ENCODE peak calls at places on chromosomes 2 and 18, in ten cellular contexts. P is sigmoid colon, C is astrocyte of the spinal cord, U is pancreas, X is tibial artery, Q is stomach, O is chondrocyte, F is fibroblast of pulmonary artery, M is BE2C, N is nephron progenitor cell. T is an unnamed sample.

GRCh38 chr18:36850527-36851201 is 21.7 kb downstream of the KIAA1328 start:
- DNase-seq in O (no peak), F (peak; percentile 89), N (no peak), M (peak; percentile 7), P (no peak), U (no peak), X (no peak), Q (no peak), C (peak; percentile 85), T (peak; percentile 95)

GRCh38 chr2:231299267-231299666 is 96.2 kb upstream of the B3GNT7 start:
- DNase-seq in O (no peak), C (no peak), P (no peak), X (no peak), F (no peak), M (no peak), N (no peak), Q (no peak), U (no peak), T (no peak)

GRCh38 chr2:96260404-96261260 is 5.2 kb downstream of the TMEM127 start:
- DNase-seq in Q (peak; percentile 70), M (peak; percentile 67), C (peak; percentile 84), O (no peak), N (peak; percentile 37), U (peak; percentile 88), X (peak; percentile 83), P (peak; percentile 77), F (peak; percentile 90), T (peak; percentile 90)

GRCh38 chr2:128090909-128091690 is at the start of gene UGGT1:
- DNase-seq in M (peak; percentile 90), U (peak; percentile 95), X (peak; percentile 96), F (peak; percentile 99), C (peak; percentile 98), N (peak; percentile 93), P (peak; percentile 96), Q (peak; percentile 96), O (peak; percentile 96), T (peak; percentile 98)

GRCh38 chr18:50859793-50860192 is 19.1 kb upstream of the ME2 start:
- DNase-seq in O (no peak), C (no peak), U (no peak), F (no peak), N (no peak), M (no peak), X (no peak), P (no peak), Q (no peak), T (no peak)

GRCh38 chr18:33583901-33584300 is 5.9 kb downstream of the ASXL3 start:
- DNase-seq in Q (no peak), C (no peak), X (no peak), F (no peak), N (no peak), U (no peak), O (no peak), P (no peak), M (no peak), T (no peak)

GRCh38 chr18:63472380-63472779 is 4.4 kb upstream of the SERPINB5 start:
- DNase-seq in O (no peak), M (no peak), P (no peak), C (no peak), X (no peak), Q (no peak), F (no peak), U (no peak), N (no peak), T (no peak)

GRCh38 chr18:3450358-3451107 is 561 bp downstream of the TGIF1 start:
- DNase-seq in F (peak; percentile 87), O (no peak), P (peak; percentile 92), C (peak; percentile 83), U (peak; percentile 71), N (peak; percentile 59), M (peak; percentile 43), X (peak; percentile 85), Q (peak; percentile 71), T (peak; percentile 88)

GRCh38 chr2:193141-193552 is 70.7 kb downstream of the SH3YL1 start:
- DNase-seq in X (no peak), N (no peak), Q (no peak), P (no peak), F (no peak), C (no peak), O (no peak), M (no peak), U (no peak), T (no peak)

GRCh38 chr2:197306024-197306690 is 4.4 kb downstream of the ANKRD44 start:
- DNase-seq in X (no peak), U (no peak), Q (no peak), M (no peak), O (no peak), N (no peak), C (no peak), P (no peak), F (no peak), T (no peak)

GRCh38 chr18:12432881-12433280 is 25.2 kb downstream of the PRELID3A start:
- DNase-seq in P (no peak), F (no peak), C (no peak), M (no peak), O (no peak), Q (no peak), X (no peak), N (no peak), U (no peak), T (no peak)

GRCh38 chr18:12434541-12434929 is 26.8 kb downstream of the PRELID3A start:
- DNase-seq in Q (no peak), F (no peak), X (no peak), U (no peak), M (no peak), C (no peak), P (no peak), N (no peak), O (no peak), T (no peak)

GRCh38 chr18:12435867-12436266 is 28.1 kb downstream of the PRELID3A start:
- DNase-seq in Q (no peak), F (no peak), M (no peak), N (no peak), U (no peak), X (no peak), O (no peak), P (no peak), C (no peak), T (no peak)

GRCh38 chr18:12432196-12432595 is 24.5 kb downstream of the PRELID3A start:
- DNase-seq in X (no peak), C (no peak), P (no peak), Q (no peak), O (no peak), N (no peak), U (no peak), M (no peak), F (no peak), T (no peak)

DNA sequence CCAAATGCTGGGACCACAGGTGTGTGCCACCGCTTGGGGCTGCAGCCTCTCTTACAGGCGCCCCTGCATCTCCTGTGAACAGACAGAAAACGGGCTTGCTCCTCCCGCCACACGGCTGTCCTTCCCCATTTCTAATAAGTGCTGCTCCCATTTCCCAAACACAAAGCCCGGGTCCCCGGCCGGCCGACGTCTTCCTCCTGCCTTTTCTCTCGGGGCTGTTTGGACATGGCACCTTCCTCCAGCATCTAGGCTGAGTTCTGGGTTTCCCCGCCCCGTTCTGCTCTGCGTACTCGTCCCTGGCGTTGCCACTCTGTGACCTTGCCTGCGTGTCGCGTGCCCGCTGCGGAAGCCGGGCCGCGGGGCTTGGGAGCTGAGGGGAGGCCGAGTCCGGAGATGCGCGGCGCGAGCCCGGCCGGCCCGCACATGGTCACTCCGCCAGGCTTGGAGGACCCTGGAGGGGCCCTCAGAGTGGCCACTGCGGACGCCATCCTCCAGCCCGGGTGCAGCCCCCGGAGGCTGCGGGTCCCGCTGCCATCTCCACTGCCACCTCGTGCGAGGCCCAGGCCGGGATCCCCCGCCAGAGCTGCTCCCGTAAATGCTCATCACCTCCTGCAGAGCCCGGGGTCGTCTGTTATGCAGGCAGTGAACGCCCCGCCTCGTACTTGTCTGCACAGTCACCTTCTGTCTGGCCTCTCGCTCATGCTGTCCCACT is 26.3 kb downstream of the PRELID3A start:
- DNase-seq in Q (no peak), F (no peak), N (no peak), U (no peak), O (peak; percentile 94), X (no peak), P (no peak), M (no peak), C (no peak), T (no peak)
- TF ChIP-seq CTCF in Q (no peak), F (no peak), N (no peak), U (no peak), O (no peak), X (no peak), P (no peak), M (no peak), C (no peak), T (no peak)

GRCh38 chr2:233384017-233384416 is 29.7 kb downstream of the DGKD start:
- DNase-seq in P (no peak), Q (no peak), U (no peak), N (no peak), C (no peak), X (no peak), F (no peak), M (peak; percentile 45), O (no peak), T (no peak)
- TF ChIP-seq CTCF in P (no peak), Q (no peak), U (no peak), N (peak; percentile 23), C (no peak), X (no peak), F (no peak), M (peak; percentile 53), O (peak; percentile 24), T (peak; percentile 22)

DNA sequence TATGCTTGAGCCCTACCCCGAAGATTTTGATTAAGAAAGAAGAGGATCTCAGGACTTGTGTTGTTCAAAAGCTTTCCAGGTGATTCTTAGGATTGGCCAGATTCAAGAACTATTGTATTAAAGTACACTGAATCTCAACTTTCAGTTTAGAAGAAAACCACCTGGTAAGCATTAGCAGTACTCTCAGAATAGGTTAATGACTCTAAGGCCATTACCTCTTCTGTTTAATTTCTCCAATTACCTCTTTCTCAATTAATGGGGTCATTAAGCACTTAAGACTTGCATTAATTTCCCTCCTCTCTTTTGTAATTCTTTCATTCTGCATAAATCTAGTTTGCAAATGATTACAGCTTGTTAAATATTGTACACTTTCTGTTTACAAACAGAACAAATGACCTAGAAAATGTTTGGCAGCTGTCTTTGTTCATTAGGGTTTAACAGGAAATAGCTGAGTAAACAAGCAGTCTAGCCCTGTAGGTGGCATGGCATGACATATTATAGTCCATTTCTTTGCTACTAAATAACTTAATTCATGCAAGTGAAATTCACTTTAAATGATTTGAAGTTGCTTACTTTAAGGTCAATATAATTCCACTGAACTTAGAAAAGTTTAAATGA is 20.4 kb upstream of the TDRD15 start:
- DNase-seq in O (no peak), M (no peak), X (no peak), Q (no peak), P (no peak), N (no peak), C (no peak), F (no peak), U (no peak), T (no peak)
- TF ChIP-seq CTCF in O (no peak), M (no peak), X (no peak), Q (no peak), P (no peak), N (no peak), C (no peak), F (no peak), U (no peak), T (no peak)

DNA sequence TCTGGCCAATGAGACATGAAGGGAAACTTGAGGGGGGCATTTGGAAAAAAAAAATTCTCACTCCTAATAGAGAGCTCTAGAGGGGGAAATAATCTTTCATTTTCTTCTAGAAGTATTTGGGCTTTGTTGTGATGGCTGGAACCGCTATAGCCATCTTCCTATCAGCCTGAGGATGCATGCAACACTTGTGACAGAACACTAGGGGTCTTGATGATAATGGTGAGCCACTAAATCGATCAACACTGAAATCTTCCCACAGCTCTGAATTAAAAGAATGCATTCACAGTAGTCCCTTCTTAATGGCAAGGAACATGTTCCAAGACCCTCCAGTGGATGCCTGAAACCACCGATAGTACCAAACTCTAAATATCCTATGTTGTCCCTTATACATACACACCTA is 325.3 kb downstream of the LNPK start:
- DNase-seq in C (no peak), O (no peak), Q (no peak), P (no peak), U (no peak), F (no peak), M (no peak), N (no peak), X (no peak), T (no peak)
- TF ChIP-seq CTCF in C (no peak), O (no peak), Q (no peak), P (no peak), U (no peak), F (no peak), M (peak; percentile 30), N (no peak), X (no peak), T (no peak)